ENCODE peak calls at places on chromosomes 12 and 14, in four cellular contexts. N is body of pancreas; I is mesenchymal stem cell; M is CD8-positive, alpha-beta T cell. V is an unnamed sample.
A peak's percentile ranks its signal among the peaks of the same experiment; 100 is the strongest.

GRCh38 chr14:75559451-75560187 is 18.8 kb upstream of the FLVCR2 start:
- DNase-seq in N (peak; percentile 52), I (peak; percentile 57), M (no peak), V (peak; percentile 79)

GRCh38 chr12:41250748-41251147 is 62.6 kb downstream of the PDZRN4 start:
- DNase-seq in N (no peak), I (no peak), M (no peak), V (peak; percentile 81)

GRCh38 chr14:59678352-59678751 is 101.7 kb upstream of the CCDC175 start:
- DNase-seq in N (no peak), I (no peak), M (no peak), V (no peak)

GRCh38 chr14:91167380-91167770 is 53.5 kb downstream of the DGLUCY start:
- DNase-seq in N (peak; percentile 16), I (no peak), M (no peak), V (no peak)

GRCh38 chr12:6038160-6038559 is 86.3 kb downstream of the VWF start:
- DNase-seq in N (peak; percentile 51), I (peak; percentile 62), M (no peak), V (peak; percentile 57)

GRCh38 chr14:77098470-77099353 is 654 bp downstream of the CIPC start:
- DNase-seq in N (peak; percentile 59), I (no peak), M (peak; percentile 53), V (no peak)

GRCh38 chr14:101369194-101369915 is 191.9 kb upstream of the DIO3 start:
- DNase-seq in N (no peak), I (no peak), M (no peak), V (no peak)

GRCh38 chr12:124736115-124737039 is 127.3 kb downstream of the SCARB1 start:
- DNase-seq in N (no peak), I (no peak), M (no peak), V (no peak)

GRCh38 chr12:115227137-115227615 is 543.2 kb upstream of the TBX3 start:
- DNase-seq in N (no peak), I (peak; percentile 90), M (no peak), V (peak; percentile 95)

GRCh38 chr12:22042981-22043669 is 2.9 kb upstream of the CMAS start:
- DNase-seq in N (no peak), I (peak; percentile 48), M (no peak), V (peak; percentile 34)

GRCh38 chr12:76664731-76665130 is 99.2 kb upstream of the ZDHHC17 start:
- DNase-seq in N (no peak), I (no peak), M (no peak), V (no peak)

GRCh38 chr14:105897725-105898113 is 371.3 kb downstream of the TMEM121 start:
- DNase-seq in N (no peak), I (no peak), M (no peak), V (no peak)

GRCh38 chr12:25321772-25322171 is 71.0 kb upstream of the KRAS start:
- DNase-seq in N (no peak), I (no peak), M (no peak), V (no peak)

GRCh38 chr12:38664661-38665269 is 240.6 kb downstream of the CPNE8 start:
- DNase-seq in N (no peak), I (peak; percentile 33), M (no peak), V (peak; percentile 4)

GRCh38 chr12:116244474-116245090 is 32.9 kb downstream of the MED13L start:
- DNase-seq in N (no peak), I (no peak), M (no peak), V (no peak)

GRCh38 chr14:36647827-36648753 is 13.6 kb upstream of the PAX9 start:
- DNase-seq in N (no peak), I (peak; percentile 58), M (no peak), V (no peak)

GRCh38 chr14:91264151-91265150 is 19.9 kb upstream of the GPR68 start:
- DNase-seq in N (peak; percentile 31), I (no peak), M (peak; percentile 67), V (no peak)

GRCh38 chr14:21711360-21711961 is 37.8 kb upstream of the OR4E1 start:
- DNase-seq in N (peak; percentile 12), I (peak; percentile 65), M (no peak), V (peak; percentile 7)

DNA sequence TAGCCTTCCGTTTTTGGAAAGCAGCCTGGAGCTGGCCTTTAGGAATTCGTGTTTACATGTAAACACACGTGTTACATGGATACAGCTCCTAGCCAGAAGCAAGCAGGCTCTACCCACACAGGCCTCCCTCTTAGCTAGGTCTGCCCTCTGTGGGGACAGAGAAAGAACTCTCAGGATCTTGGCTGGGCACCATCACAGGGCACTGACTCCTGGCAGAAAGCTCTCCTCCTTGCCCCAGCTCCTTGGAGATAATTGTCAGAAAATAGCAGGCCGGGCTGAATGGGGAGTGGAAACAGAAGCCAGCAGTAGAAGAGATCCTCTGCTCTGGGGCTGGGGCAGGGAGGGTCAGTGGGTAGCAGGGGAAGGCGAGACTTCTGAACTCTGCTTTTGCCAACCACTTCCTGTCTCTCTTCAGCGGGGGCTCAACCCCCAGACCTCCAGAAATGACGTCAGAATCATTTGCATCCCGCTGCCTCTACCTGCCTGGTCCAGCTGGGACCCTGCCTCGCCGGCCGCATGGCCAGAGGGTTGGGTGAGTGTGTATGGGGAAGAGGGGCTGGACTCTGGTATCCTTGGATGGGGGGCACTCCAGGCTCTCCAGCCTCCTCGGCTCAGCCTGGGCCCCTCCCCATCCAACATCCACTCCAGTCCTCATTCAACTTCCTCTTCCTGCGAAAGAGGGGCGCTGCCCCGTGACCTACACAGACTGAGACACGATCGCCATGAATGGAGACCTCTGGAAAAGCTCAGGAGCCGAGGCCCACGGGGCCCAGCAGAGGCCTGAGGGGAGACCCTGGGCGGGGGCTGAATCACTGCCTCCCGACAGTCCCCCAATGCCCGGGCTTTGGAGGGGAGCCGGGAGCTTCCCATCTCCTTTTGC is 650 bp upstream of the HOXC4 start:
- DNase-seq in N (no peak), I (peak; percentile 34), M (no peak), V (no peak)
- H3K27me3 ChIP-seq in N (peaks cover 18% of the 10 kb centered on the region), I (no peaks in the 10 kb centered on the region), M (peaks cover 48% of the 10 kb centered on the region), V (no peaks in the 10 kb centered on the region)

GRCh38 chr12:91021076-91021475 is 16.3 kb upstream of the EPYC start:
- DNase-seq in N (no peak), I (no peak), M (no peak), V (no peak)

GRCh38 chr12:91023326-91024004 is 18.7 kb upstream of the EPYC start:
- DNase-seq in N (no peak), I (peak; percentile 79), M (no peak), V (peak; percentile 75)

GRCh38 chr12:91019455-91019854 is 14.7 kb upstream of the EPYC start:
- DNase-seq in N (no peak), I (no peak), M (no peak), V (no peak)

GRCh38 chr12:91017043-91017442 is 12.3 kb upstream of the EPYC start:
- DNase-seq in N (no peak), I (peak; percentile 12), M (no peak), V (no peak)

DNA sequence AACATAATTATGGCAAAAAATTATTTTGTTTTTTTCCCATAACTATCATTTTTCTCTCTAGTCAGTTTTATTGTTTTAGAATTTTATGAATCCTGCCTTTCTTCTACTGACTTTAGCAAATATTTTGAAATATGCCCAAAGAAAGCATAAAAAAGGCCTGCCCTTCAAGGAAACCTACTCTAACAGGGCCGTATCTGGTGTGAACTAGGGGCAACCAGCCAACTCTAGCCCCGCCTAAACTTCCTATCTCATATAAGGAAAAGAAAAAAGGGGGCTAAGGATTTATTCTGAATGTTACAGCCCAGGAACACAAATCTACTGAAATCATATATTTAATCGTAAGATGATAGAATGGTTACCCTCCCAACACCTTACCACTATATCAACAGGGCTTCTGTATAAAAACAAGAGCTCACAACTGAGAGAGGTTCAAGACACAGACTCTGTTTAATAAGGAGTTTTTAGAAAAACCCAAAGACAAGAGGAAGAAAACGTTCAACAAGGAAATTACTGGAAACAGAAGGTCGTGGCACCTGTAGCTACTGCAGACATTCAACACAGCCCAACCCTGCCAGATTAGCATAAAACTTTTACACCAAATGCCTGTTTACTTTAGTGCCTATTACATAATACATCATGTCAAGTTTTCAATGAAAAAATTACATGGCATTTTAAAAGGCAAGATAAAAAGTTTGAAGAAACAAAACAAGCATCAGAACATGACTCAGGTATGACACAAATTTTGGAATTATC is 12.9 kb upstream of the EPYC start:
- DNase-seq in N (no peak), I (no peak), M (no peak), V (no peak)
- H3K27ac ChIP-seq in N (no peak overlapping the region), I (no peak overlapping the region), M (no peak overlapping the region), V (no peak overlapping the region)

GRCh38 chr14:68810173-68811153 is 17.6 kb upstream of the ZFP36L1 start:
- DNase-seq in N (peak; percentile 72), I (no peak), M (no peak), V (no peak)
- H3K4me1 ChIP-seq in N (peaks cover 81% of the 10 kb centered on the region), I (peaks cover 42% of the 10 kb centered on the region), M (peaks cover 46% of the 10 kb centered on the region), V (peaks cover 8% of the 10 kb centered on the region)

GRCh38 chr14:99266181-99267178 is 5.5 kb downstream of the BCL11B start:
- DNase-seq in N (peak; percentile 74), I (peak; percentile 52), M (peak; percentile 93), V (peak; percentile 75)
- H3K27me3 ChIP-seq in N (peaks cover 22% of the 10 kb centered on the region), I (peaks cover 51% of the 10 kb centered on the region), M (no peaks in the 10 kb centered on the region), V (no peaks in the 10 kb centered on the region)

DNA sequence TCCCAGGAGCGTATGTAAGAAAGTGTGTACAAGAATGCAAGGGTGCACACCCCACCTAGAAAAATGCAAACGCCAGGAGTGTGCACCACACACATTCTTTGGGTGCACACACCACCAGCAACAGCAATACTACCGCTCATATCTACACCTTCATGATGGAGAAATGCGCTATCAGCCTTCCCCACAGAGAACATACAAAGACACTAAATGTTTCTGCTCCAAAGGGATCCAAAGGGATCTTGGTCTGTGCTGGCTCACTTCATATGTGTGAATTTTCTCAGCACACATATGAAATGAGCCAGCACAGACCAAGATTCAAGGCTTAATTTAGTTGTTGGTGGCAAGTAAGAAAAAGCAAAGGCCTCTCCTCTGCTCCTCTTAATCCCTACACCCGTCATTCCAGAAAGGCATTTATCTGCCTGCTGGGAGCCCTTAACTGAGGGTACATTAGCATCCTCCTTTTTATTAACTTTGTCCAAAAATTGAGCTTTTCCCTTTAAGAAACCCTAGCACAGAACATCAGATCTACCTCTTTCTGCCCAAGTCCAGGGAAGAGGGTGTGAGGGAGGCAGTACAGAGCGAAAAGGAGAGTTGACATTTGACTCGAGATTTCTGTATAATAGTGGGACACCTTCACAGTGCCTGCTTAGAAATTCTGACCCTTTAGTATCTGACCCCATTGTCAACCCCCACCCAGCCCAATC is 8.3 kb downstream of the BMP4 start:
- DNase-seq in N (no peak), I (no peak), M (no peak), V (no peak)
- H3K27ac ChIP-seq in N (no peak overlapping the region), I (no peak overlapping the region), M (no peak overlapping the region), V (no peak overlapping the region)